ENCODE peak calls at places on chromosomes 6 and 20, in eight cellular contexts. P is NB4, D is adrenal gland, C is sigmoid colon, T is foreskin fibroblast, Z is uterus, O is body of pancreas, Y is neural crest cell. W is an unnamed sample.
A peak's percentile ranks its signal among the peaks of the same experiment; 100 is the strongest.

GRCh38 chr20:20549267-20549612 is 163.2 kb downstream of the RALGAPA2 start:
- DNase-seq in P (no peak), D (no peak), C (no peak), T (no peak), Z (no peak), O (peak; percentile 47), Y (no peak), W (no peak)

GRCh38 chr20:53420061-53420460 is 173.6 kb downstream of the ZNF217 start:
- DNase-seq in P (no peak), D (no peak), C (no peak), T (no peak), Z (no peak), O (no peak), Y (no peak), W (no peak)

GRCh38 chr6:161694995-161695394 is 421.1 kb upstream of the AGPAT4 start:
- DNase-seq in P (peak; percentile 42), D (peak; percentile 8), C (no peak), T (peak; percentile 49), Z (no peak), O (peak; percentile 23), Y (no peak), W (no peak)

GRCh38 chr6:151196571-151196970 is 43.2 kb upstream of the AKAP12 start:
- DNase-seq in P (no peak), D (peak; percentile 29), C (peak; percentile 89), T (peak; percentile 87), Z (peak; percentile 85), O (peak; percentile 12), Y (no peak), W (no peak)

GRCh38 chr6:34143884-34144580 is 1.9 kb downstream of the GRM4 start:
- DNase-seq in P (peak; percentile 73), D (no peak), C (no peak), T (peak; percentile 29), Z (no peak), O (no peak), Y (peak; percentile 75), W (peak; percentile 79)

GRCh38 chr20:33554914-33555420 is 65.1 kb downstream of the CBFA2T2 start:
- DNase-seq in P (peak; percentile 68), D (no peak), C (no peak), T (peak; percentile 90), Z (no peak), O (no peak), Y (no peak), W (no peak)

GRCh38 chr20:47821481-47822100 is 36.3 kb upstream of the SULF2 start:
- DNase-seq in P (no peak), D (no peak), C (peak; percentile 52), T (no peak), Z (no peak), O (no peak), Y (no peak), W (no peak)

GRCh38 chr6:110518281-110518623 is 41.8 kb upstream of the SLC22A16 start:
- DNase-seq in P (peak; percentile 40), D (no peak), C (no peak), T (peak; percentile 66), Z (no peak), O (no peak), Y (no peak), W (no peak)

GRCh38 chr6:21382821-21383455 is 210.6 kb upstream of the SOX4 start:
- DNase-seq in P (peak; percentile 30), D (no peak), C (no peak), T (no peak), Z (no peak), O (no peak), Y (no peak), W (no peak)

GRCh38 chr20:6381887-6382286 is 259.1 kb upstream of the FERMT1 start:
- DNase-seq in P (no peak), D (no peak), C (no peak), T (no peak), Z (no peak), O (no peak), Y (no peak), W (peak; percentile 8)

GRCh38 chr6:146544783-146545182 is 1.1 kb downstream of the RAB32 start:
- DNase-seq in P (peak; percentile 31), D (no peak), C (peak; percentile 55), T (peak; percentile 39), Z (no peak), O (no peak), Y (no peak), W (no peak)

GRCh38 chr6:15493437-15494168 is 169.2 kb downstream of the DTNBP1 start:
- DNase-seq in P (no peak), D (no peak), C (no peak), T (peak; percentile 64), Z (no peak), O (no peak), Y (no peak), W (no peak)

GRCh38 chr6:15628499-15629131 is 34.2 kb downstream of the DTNBP1 start:
- DNase-seq in P (peak; percentile 67), D (no peak), C (no peak), T (peak; percentile 75), Z (no peak), O (no peak), Y (no peak), W (no peak)

GRCh38 chr20:48455606-48456360 is 372.0 kb downstream of the PREX1 start:
- DNase-seq in P (no peak), D (no peak), C (peak; percentile 39), T (no peak), Z (no peak), O (no peak), Y (peak; percentile 23), W (no peak)

GRCh38 chr6:168916576-168917207 is 337.0 kb downstream of the THBS2 start:
- DNase-seq in P (no peak), D (peak; percentile 41), C (no peak), T (peak; percentile 47), Z (no peak), O (no peak), Y (no peak), W (no peak)

GRCh38 chr20:50545123-50545522 is 34.9 kb downstream of the PTPN1 start:
- DNase-seq in P (no peak), D (no peak), C (no peak), T (no peak), Z (no peak), O (no peak), Y (no peak), W (no peak)

GRCh38 chr6:138307816-138308727 is 69.6 kb upstream of the SMIM28 start:
- DNase-seq in P (no peak), D (peak; percentile 19), C (peak; percentile 79), T (peak; percentile 66), Z (no peak), O (peak; percentile 37), Y (no peak), W (no peak)

GRCh38 chr6:151675746-151676459 is 131.6 kb upstream of the ESR1 start:
- DNase-seq in P (peak; percentile 51), D (peak; percentile 27), C (no peak), T (peak; percentile 45), Z (no peak), O (peak; percentile 67), Y (peak; percentile 35), W (peak; percentile 50)

GRCh38 chr6:79307321-79308036 is 73.0 kb upstream of the HMGN3 start:
- DNase-seq in P (no peak), D (no peak), C (no peak), T (peak; percentile 45), Z (no peak), O (no peak), Y (no peak), W (no peak)

DNA sequence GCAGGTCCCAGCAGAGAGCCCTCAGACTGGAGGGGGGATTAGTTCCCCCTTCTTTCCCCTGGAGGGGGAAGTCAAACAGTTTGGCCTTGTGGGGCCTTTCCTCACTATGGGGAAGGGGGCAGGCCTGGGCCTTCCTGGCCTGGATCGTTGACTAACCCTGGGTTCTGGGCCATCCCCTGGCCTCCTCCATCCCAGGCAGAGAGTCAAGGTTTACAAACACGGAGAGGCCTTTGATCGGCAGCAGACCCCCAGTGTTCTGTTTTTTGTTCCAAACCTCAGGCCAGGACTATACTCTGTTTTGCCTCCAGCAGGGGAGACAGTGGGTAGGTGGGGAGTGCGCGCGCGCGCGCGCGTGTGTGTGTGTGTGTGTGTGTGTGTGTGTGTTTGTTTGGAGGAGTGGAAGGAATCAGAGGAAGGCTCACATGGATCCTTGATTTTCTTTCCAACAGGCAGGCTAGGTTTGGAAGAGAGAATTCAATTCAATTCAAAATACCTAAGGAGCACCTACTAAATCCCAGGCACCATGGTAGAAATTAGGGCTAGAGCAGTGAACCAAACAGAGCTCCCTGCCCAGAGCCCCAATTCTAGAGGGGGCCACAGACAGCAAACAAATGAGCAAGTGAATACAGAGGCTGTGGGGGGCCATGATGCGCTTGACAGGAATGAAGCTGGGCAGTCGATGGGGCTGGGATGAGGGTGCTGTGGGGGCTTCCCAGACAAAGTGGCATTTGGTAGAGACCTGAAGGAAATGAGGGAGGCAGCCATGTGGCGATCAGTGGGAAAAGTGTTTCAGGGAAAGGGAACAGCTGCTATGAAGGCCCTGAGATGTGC is 14.8 kb downstream of the TP53RK start:
- DNase-seq in P (peak; percentile 31), D (no peak), C (no peak), T (no peak), Z (no peak), O (no peak), Y (no peak), W (no peak)
- TF ChIP-seq CTCF in P (no peak), D (no peak), C (no peak), T (no peak), Z (no peak), O (no peak), Y (no peak), W (no peak)

GRCh38 chr6:98775205-98775604 is 59.2 kb upstream of the POU3F2 start:
- DNase-seq in P (no peak), D (no peak), C (no peak), T (no peak), Z (no peak), O (no peak), Y (no peak), W (no peak)
- TF ChIP-seq CTCF in P (no peak), D (no peak), C (no peak), T (no peak), Z (no peak), O (no peak), Y (no peak), W (no peak)

DNA sequence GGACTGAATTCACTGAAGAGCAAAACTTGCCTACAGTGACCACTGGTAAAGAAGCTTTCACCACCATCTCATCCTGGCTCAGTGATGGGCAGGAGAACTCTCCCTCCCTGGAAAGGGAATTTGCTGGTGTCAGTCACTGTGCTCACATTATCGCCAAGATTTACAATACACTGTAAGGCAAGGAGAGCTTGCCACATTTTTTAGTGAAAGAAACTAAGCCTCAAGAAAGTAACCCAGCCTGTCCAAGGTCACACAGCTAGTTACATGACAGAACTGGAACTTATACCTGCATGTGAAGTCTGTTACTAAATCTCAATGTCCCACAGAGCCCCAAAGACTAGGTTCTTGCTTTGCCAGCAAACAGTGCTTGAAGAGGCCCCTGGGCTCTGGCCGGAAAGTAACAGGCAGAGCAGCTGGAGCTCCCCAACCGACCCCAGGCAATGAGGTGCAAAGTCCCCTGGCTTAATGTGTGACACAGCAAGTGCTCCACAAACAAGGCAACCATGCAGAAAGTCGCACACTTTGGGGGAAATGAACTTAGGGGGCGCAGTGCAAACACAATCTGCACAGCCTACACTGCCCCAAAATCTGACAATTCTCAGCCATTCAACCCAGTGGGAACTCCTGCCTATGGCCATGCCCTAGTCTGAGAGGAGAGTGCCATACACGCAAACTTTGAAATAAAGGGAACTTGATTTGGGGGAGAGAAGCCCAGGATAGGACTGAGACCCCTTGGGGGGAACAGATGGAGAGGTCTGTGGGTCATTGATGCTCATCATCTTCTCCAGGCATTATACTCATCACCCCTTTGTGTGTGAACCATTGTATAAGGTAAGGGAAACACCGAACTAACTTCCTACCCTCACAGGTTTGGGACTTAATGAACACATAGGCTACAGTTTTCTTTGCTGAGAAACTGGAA is 1.9 kb downstream of the BCL2L1 start:
- DNase-seq in P (no peak), D (no peak), C (no peak), T (peak; percentile 33), Z (no peak), O (no peak), Y (no peak), W (no peak)
- TF ChIP-seq CTCF in P (no peak), D (no peak), C (no peak), T (no peak), Z (no peak), O (no peak), Y (no peak), W (no peak)

GRCh38 chr6:143426025-143426424 is 24.5 kb downstream of the ADAT2 start:
- DNase-seq in P (no peak), D (no peak), C (no peak), T (no peak), Z (no peak), O (no peak), Y (no peak), W (no peak)
- TF ChIP-seq CTCF in P (no peak), D (no peak), C (no peak), T (no peak), Z (no peak), O (no peak), Y (no peak), W (no peak)

W was measured in endothelial cell.